ENCODE peak calls at places on chromosome 21, in four cellular contexts. U is IMR-90, Y is HepG2, A is uterus. M is an unnamed sample.

GRCh38 chr21:37478821-37479220 is 112.2 kb downstream of the DYRK1A start:
- DNase-seq in U (no peak), Y (peak), A (no peak), M (no peak)

GRCh38 chr21:36910581-36911307 is 55.7 kb downstream of the HLCS start:
- DNase-seq in U (peak), Y (no peak), A (no peak), M (no peak)

GRCh38 chr21:42862123-42862475 is 17.2 kb downstream of the WDR4 start:
- DNase-seq in U (no peak), Y (no peak), A (no peak), M (no peak)

GRCh38 chr21:31502537-31503143 is 156.9 kb upstream of the SOD1 start:
- DNase-seq in U (no peak), Y (no peak), A (no peak), M (no peak)

GRCh38 chr21:26965567-26966359 is 1.1 kb downstream of the ADAMTS5 start:
- DNase-seq in U (peak), Y (no peak), A (peak), M (no peak)

GRCh38 chr21:15301014-15301413 is 236.2 kb upstream of the NRIP1 start:
- DNase-seq in U (no peak), Y (no peak), A (no peak), M (peak)

GRCh38 chr21:14403681-14404318 is 20.9 kb upstream of the HSPA13 start:
- DNase-seq in U (peak), Y (peak), A (no peak), M (peak)

GRCh38 chr21:37356710-37357109 is 9.9 kb upstream of the DYRK1A start:
- DNase-seq in U (no peak), Y (no peak), A (no peak), M (peak)

GRCh38 chr21:14979264-14979663 is 85.5 kb downstream of the NRIP1 start:
- DNase-seq in U (no peak), Y (peak), A (no peak), M (no peak)

GRCh38 chr21:17679002-17679600 is 66.4 kb upstream of the BTG3 start:
- DNase-seq in U (peak), Y (peak), A (no peak), M (peak)

GRCh38 chr21:26732442-26733221 is 112.6 kb downstream of the ADAMTS1 start:
- DNase-seq in U (peak), Y (peak), A (peak), M (peak)

GRCh38 chr21:41750051-41750450 is 16.8 kb downstream of the RIPK4 start:
- DNase-seq in U (peak), Y (no peak), A (no peak), M (no peak)

GRCh38 chr21:16709866-16710550 is 802.8 kb upstream of the CXADR start:
- DNase-seq in U (peak), Y (peak), A (peak), M (no peak)

GRCh38 chr21:36747815-36748381 is 49.0 kb downstream of the SIM2 start:
- DNase-seq in U (peak), Y (peak), A (no peak), M (peak)

GRCh38 chr21:41678016-41678935 is 88.6 kb downstream of the RIPK4 start:
- DNase-seq in U (peak), Y (peak), A (no peak), M (no peak)

GRCh38 chr21:43608225-43608624 is 51.1 kb downstream of the HSF2BP start:
- DNase-seq in U (peak), Y (no peak), A (no peak), M (no peak)

GRCh38 chr21:22842875-22843274 is 1844.7 kb downstream of the NCAM2 start:
- DNase-seq in U (no peak), Y (no peak), A (no peak), M (no peak)

GRCh38 chr21:26883768-26884167 is 38.6 kb upstream of the ADAMTS1 start:
- DNase-seq in U (peak), Y (no peak), A (no peak), M (no peak)

GRCh38 chr21:16455526-16455925 is 725.7 kb downstream of the USP25 start:
- DNase-seq in U (no peak), Y (no peak), A (no peak), M (no peak)

GRCh38 chr21:15514073-15514946 is 215.5 kb upstream of the USP25 start:
- DNase-seq in U (no peak), Y (peak), A (no peak), M (no peak)

GRCh38 chr21:16241500-16241963 is 511.8 kb downstream of the USP25 start:
- DNase-seq in U (no peak), Y (no peak), A (no peak), M (peak)

GRCh38 chr21:37005548-37006242 is 807 bp upstream of the RIPPLY3 start:
- DNase-seq in U (no peak), Y (no peak), A (no peak), M (no peak)

GRCh38 chr21:23963454-23963853 is 1643.8 kb downstream of the MRPL39 start:
- DNase-seq in U (peak), Y (no peak), A (no peak), M (no peak)

GRCh38 chr21:16767201-16767600 is 745.6 kb upstream of the CXADR start:
- DNase-seq in U (no peak), Y (no peak), A (no peak), M (no peak)

GRCh38 chr21:31186916-31187315 is 148.6 kb upstream of the KRTAP19-8 start:
- DNase-seq in U (no peak), Y (no peak), A (no peak), M (no peak)

GRCh38 chr21:23401278-23401677 is 2206.0 kb downstream of the MRPL39 start:
- DNase-seq in U (no peak), Y (no peak), A (no peak), M (peak)

GRCh38 chr21:22516230-22516629 is 1518.0 kb downstream of the NCAM2 start:
- DNase-seq in U (no peak), Y (no peak), A (no peak), M (no peak)

GRCh38 chr21:36518883-36519492 is 39.1 kb upstream of the CLDN14 start:
- DNase-seq in U (no peak), Y (no peak), A (no peak), M (no peak)

GRCh38 chr21:33070921-33071877 is 1.3 kb downstream of the OLIG1 start:
- DNase-seq in U (no peak), Y (no peak), A (no peak), M (peak)

GRCh38 chr21:19810779-19811178 is 1187.4 kb upstream of the NCAM2 start:
- DNase-seq in U (no peak), Y (no peak), A (no peak), M (no peak)

GRCh38 chr21:33308586-33309490 is 15.9 kb upstream of the IFNAR1 start:
- DNase-seq in U (peak), Y (no peak), A (no peak), M (peak)

DNA sequence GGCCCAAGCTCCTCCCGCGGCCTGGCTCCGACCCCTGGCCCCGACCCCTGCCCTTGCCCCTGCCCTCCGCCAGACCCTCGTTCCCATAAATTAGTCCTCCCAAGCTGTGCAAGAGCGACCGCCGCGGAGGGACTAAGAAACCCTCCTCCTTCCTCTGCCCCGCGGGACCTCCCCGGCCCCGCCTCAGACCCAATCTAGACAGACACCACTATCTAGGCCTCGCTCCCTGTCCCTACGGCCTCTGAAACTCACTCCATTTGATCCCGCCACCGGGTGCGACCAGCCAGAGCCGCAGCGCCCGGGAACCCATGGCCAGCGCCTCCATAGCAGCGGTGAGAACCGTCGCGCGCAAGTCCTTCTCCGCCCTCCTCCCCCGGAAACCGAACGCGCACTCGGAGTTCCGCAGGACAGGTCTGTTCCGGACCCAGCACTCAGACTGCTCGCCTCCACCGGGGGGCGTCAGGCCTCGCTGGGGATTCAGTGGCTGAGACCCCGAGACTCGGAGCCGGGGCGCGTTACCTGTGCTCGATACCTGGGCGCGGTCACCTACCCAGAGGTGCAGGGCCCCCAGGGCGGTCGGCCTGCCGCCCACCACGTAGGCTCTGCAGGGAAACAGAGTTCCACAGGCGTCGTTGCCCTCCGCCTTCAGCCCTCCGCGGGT is at the start of gene MRPL39:
- DNase-seq in U (peak), Y (peak), A (peak), M (peak)
- TF ChIP-seq POLR2A in U (peak), Y (peak), A (no peak), M (peak)

DNA sequence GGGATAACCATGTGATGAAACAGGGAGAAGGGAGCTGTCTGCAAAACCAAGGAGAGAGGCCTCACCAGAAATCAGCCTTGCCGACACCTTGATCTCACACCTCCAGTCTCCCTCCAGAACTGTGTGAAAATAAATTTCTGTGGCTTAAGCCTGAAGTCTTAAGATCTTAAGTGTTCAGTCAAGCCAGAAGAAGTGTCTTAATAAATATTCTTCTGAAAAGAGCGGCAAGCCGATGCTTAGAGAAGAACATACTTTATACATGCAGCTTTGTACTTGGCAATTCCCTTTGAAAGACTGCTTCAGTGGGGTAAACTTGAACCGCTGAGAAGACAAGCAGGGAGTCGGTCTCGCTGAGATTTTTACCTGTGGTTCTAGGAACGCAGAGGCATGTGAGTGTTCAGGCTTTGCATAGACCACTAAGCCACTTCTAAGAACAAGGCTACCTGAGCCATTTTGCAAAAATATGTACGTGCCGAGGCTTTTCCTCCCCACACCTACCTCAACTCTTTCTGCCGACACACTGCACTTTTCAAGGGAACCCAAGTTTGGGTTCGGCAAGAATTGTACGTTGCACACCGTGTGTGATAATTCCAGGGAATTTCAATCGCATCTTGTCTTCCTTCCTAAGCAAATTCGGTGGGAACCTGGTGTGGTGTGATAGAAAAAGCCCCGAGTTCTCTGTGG is 3.4 kb downstream of the RUNX1 start:
- DNase-seq in U (no peak), Y (no peak), A (no peak), M (no peak)
- TF ChIP-seq POLR2A in U (no peak), Y (no peak), A (no peak), M (no peak)

DNA sequence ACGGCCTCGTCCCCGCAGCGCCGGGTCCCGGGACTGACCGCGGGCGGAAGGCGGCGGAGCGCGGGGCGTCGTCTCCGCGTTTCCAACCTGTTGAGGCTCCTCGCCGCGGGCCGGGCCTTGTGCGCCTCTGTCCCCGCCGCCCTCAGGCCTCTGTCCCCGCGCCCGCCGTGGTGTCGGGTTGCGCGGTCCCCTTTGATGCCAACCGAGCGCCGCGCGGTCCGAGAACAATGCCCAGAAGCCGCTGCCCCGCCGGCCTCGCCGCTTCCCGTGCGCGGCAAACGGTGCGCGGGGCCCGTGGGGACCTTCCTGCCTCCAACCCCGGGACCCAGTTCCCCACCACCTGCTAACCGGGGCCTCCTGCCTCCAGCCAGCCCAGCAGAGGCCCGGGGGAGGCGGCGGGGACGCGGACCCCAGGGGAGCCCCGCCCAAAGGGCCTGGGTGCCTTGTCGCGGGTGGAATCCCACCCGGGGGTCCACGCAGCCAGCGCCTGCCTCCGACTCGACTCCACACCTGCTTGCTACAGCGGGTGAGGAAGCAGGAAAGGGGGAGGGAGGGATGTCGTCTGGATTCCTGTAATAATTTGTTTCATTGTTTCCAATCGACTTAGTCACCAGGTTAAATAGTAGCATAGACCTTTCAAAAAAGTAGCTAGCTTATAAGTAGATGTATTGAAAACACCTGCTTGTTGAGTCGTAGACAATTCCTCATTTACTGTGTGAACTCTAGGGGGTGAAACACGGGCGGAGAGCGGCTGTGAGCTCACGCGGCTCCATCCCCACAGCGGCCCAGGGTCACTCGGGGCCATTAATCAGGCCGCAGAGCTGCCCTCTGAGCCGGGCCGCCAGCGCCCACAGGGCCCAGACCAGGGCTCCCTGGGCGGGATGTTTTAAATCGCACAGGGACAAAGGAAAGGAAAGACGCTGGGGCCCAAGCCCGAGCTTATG is 1.1 kb downstream of the COL18A1 start:
- DNase-seq in U (peak), Y (peak), A (no peak), M (peak)
- TF ChIP-seq POLR2A in U (peak), Y (peak), A (no peak), M (no peak)

GRCh38 chr21:29346771-29347170 is 48.0 kb downstream of the BACH1 start:
- DNase-seq in U (no peak), Y (no peak), A (no peak), M (no peak)
- TF ChIP-seq POLR2A in U (no peak), Y (no peak), A (no peak), M (no peak)

DNA sequence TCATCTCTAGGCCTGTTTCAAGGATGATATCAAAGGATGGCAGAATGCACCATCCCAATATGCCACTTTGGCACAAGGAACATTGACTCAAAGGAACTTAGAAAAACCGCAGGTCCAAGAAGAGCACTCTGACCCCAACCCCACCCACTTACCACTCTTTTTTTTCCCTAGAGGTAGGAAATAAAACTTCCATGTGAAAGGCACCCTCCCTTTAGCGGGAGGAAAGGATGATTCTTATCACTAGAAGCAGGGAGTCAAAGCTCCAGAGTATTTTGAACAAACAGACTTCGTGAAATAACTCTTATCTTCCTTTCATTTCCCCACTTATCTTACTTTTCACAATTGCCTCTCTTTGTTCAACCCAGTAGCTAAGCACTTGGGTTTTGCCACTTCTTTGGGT is 22.2 kb downstream of the PSMG1 start:
- DNase-seq in U (no peak), Y (no peak), A (no peak), M (no peak)
- TF ChIP-seq POLR2A in U (no peak), Y (no peak), A (no peak), M (no peak)

DNA sequence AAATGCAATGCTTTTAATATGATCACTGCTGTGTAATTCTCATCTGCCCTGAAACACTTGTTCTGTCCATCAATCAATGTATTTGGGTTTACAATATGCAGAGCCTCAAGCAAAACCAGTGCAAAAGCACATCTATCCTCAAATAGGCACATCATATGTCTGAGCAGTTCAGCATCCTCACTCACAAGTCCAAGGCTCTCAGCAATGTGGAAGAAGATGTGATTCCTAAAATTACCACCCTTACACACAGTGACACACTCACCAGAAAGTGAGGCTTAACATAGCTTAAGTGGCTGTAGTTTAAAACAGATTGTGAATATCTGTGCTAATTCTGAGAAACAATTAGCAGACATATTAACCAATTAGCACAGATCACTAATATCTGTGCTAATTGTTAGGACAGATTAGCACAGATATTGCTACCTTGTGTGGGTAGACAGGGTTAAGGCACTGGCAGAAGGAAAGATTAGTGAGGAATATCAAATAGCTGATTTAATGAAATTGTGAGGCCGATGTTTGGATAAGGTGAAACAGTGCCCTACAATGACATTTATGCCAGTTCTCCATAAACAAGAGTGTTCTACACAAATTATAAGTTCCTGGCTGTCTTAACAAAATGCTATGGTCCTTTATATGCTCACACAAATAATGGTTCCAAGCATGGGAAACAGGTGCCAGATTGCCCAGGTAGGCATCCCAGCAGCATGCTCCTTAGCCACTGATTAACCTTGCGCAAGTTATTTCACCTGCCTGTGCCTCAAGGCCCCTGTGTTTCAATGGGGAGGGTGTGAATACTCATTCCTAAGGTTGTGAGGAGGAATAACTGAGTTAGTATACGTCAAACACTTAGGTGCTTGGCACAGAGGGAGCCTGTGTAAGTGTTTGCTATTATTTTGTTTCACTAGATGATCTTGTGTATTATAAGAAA is 41.7 kb downstream of the MRPL39 start:
- DNase-seq in U (no peak), Y (no peak), A (no peak), M (no peak)
- TF ChIP-seq POLR2A in U (no peak), Y (no peak), A (no peak), M (no peak)

GRCh38 chr21:28884976-28885852 is 107.5 kb downstream of the LTN1 start:
- DNase-seq in U (peak), Y (peak), A (peak), M (peak)
- TF ChIP-seq POLR2A in U (no peak), Y (peak), A (peak), M (peak)

DNA sequence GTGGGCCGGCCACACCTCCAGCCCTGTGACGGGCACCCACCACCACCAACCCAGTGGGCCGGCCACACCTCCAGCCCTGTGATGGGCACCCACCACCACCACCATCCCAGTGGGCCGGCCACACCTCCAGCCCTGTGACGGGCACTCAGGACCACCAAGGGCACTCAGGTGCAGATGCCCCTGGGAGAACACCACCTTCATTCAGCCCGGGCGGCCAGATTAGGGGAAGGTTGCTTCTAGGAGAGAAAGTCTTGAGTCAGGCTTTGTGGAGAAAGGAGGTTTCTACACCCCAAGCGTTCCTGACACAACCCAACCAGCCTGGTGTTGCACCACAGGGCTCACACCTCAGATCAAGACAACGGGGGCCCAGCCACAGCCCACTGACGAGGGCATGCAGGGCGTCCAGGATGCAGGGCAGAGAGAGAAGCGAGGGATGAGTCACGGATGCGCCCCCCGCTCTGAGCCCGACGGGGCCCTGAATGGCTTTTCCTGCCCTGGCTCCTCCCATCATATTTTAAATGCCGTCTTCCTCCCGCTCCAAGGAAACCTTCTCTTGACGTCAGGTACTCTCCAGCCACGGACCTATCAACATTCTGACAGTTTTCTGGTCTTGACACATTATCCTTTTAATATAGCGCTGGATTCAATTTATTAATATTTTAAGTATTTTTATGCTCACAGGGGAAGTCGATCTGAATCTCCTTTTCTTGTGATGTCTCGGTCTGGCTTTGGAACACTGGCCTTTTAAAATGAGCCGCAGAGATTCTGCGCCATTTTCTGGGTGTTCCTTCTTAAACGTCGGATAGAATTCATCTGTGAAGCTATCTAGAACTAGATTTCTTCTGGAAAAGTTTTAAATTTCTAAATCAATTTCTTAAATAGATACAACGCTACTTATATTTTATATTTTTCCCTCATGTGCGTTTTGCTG is 631 bp upstream of the SPATC1L start:
- DNase-seq in U (peak), Y (peak), A (peak), M (peak)
- TF ChIP-seq POLR2A in U (no peak), Y (no peak), A (no peak), M (no peak)

M was measured in erythroblast.